ENCODE peak calls at places on chromosomes 1 and 21, in six cellular contexts. One of them, this sample, is unnamed.

GRCh38 chr21:31860851-31861250 is 12.0 kb upstream of the HUNK start:
- DNase-seq in ACHN: no peak
- DNase-seq in SJSA1: peak
- DNase-seq in stomach: no peak
- DNase-seq in posterior cingulate gyrus: no peak
- DNase-seq in CD8-positive, alpha-beta T cell: no peak
- DNase-seq in this sample: no peak

GRCh38 chr1:234602334-234603220 is 7.4 kb downstream of the IRF2BP2 start:
- DNase-seq in ACHN: peak
- DNase-seq in SJSA1: peak
- DNase-seq in stomach: peak
- DNase-seq in posterior cingulate gyrus: no peak
- DNase-seq in CD8-positive, alpha-beta T cell: no peak
- DNase-seq in this sample: no peak

GRCh38 chr1:220235462-220235861 is 36.8 kb downstream of the RAB3GAP2 start:
- DNase-seq in ACHN: no peak
- DNase-seq in SJSA1: no peak
- DNase-seq in stomach: no peak
- DNase-seq in posterior cingulate gyrus: no peak
- DNase-seq in CD8-positive, alpha-beta T cell: no peak
- DNase-seq in this sample: no peak

GRCh38 chr1:232628335-232629214 is 1.4 kb downstream of the SIPA1L2 start:
- DNase-seq in ACHN: peak
- DNase-seq in SJSA1: no peak
- DNase-seq in stomach: no peak
- DNase-seq in posterior cingulate gyrus: no peak
- DNase-seq in CD8-positive, alpha-beta T cell: no peak
- DNase-seq in this sample: no peak

GRCh38 chr21:42669069-42669468 is 15.6 kb downstream of the PDE9A start:
- DNase-seq in ACHN: no peak
- DNase-seq in SJSA1: no peak
- DNase-seq in stomach: no peak
- DNase-seq in posterior cingulate gyrus: no peak
- DNase-seq in CD8-positive, alpha-beta T cell: no peak
- DNase-seq in this sample: no peak

GRCh38 chr1:12436817-12437599 is 181.0 kb downstream of the DHRS3 start:
- DNase-seq in ACHN: no peak
- DNase-seq in SJSA1: peak
- DNase-seq in stomach: no peak
- DNase-seq in posterior cingulate gyrus: no peak
- DNase-seq in CD8-positive, alpha-beta T cell: no peak
- DNase-seq in this sample: no peak

GRCh38 chr1:42756956-42757891 is 9.6 kb downstream of the P3H1 start:
- DNase-seq in ACHN: peak
- DNase-seq in SJSA1: no peak
- DNase-seq in stomach: peak
- DNase-seq in posterior cingulate gyrus: no peak
- DNase-seq in CD8-positive, alpha-beta T cell: no peak
- DNase-seq in this sample: peak

GRCh38 chr1:68051475-68051874 is 1.0 kb upstream of the DIRAS3 start:
- DNase-seq in ACHN: no peak
- DNase-seq in SJSA1: peak
- DNase-seq in stomach: no peak
- DNase-seq in posterior cingulate gyrus: no peak
- DNase-seq in CD8-positive, alpha-beta T cell: no peak
- DNase-seq in this sample: no peak

GRCh38 chr1:66351474-66351873 is 182.5 kb upstream of the SGIP1 start:
- DNase-seq in ACHN: no peak
- DNase-seq in SJSA1: no peak
- DNase-seq in stomach: no peak
- DNase-seq in posterior cingulate gyrus: no peak
- DNase-seq in CD8-positive, alpha-beta T cell: no peak
- DNase-seq in this sample: no peak

GRCh38 chr1:23446644-23447310 is 22.2 kb upstream of the TCEA3 start:
- DNase-seq in ACHN: no peak
- DNase-seq in SJSA1: no peak
- DNase-seq in stomach: no peak
- DNase-seq in posterior cingulate gyrus: no peak
- DNase-seq in CD8-positive, alpha-beta T cell: no peak
- DNase-seq in this sample: no peak

GRCh38 chr1:113850127-113850796 is 21.2 kb downstream of the PTPN22 start:
- DNase-seq in ACHN: no peak
- DNase-seq in SJSA1: no peak
- DNase-seq in stomach: no peak
- DNase-seq in posterior cingulate gyrus: no peak
- DNase-seq in CD8-positive, alpha-beta T cell: no peak
- DNase-seq in this sample: no peak